ENCODE peak calls at places on chromosome 1, in seven cellular contexts. T is NCI-H2081; L is activated naive CD4-positive, alpha-beta T cell treated with anti-CD3 and anti-CD28 coated beads for 36 hours; B is DND-41; P is RCC 7860; H is nephron progenitor cell; E is stimulated activated CD4-positive, alpha-beta T cell treated with anti-CD3 and anti-CD28 coated beads, Interleukin-2, amount 100 ng/mL, for 24 hours. Y is an unnamed sample.

GRCh38 chr1:44707959-44708831 is 22.8 kb downstream of the RNU5D-1 start:
- DNase-seq in T (no peak), L (peak), B (peak), P (no peak), H (no peak), E (peak), Y (no peak)

GRCh38 chr1:176515310-176515709 is 52.3 kb downstream of the PAPPA2 start:
- DNase-seq in T (peak), L (no peak), B (no peak), P (peak), H (no peak), E (no peak), Y (peak)

GRCh38 chr1:11719313-11720032 is 16.5 kb upstream of the AGTRAP start:
- DNase-seq in T (peak), L (peak), B (peak), P (peak), H (peak), E (peak), Y (peak)

GRCh38 chr1:229717774-229718173 is 91.7 kb downstream of the URB2 start:
- DNase-seq in T (peak), L (no peak), B (no peak), P (no peak), H (no peak), E (no peak), Y (no peak)

GRCh38 chr1:41325801-41326200 is 35.4 kb upstream of the FOXO6 start:
- DNase-seq in T (no peak), L (no peak), B (no peak), P (peak), H (no peak), E (no peak), Y (no peak)

GRCh38 chr1:152186556-152187285 is 27.7 kb upstream of the RPTN start:
- DNase-seq in T (no peak), L (no peak), B (no peak), P (peak), H (no peak), E (no peak), Y (no peak)

GRCh38 chr1:39268112-39268581 is 63.7 kb downstream of the MACF1 start:
- DNase-seq in T (peak), L (peak), B (no peak), P (no peak), H (peak), E (no peak), Y (peak)

GRCh38 chr1:246343937-246344336 is 163.1 kb downstream of the SMYD3 start:
- DNase-seq in T (no peak), L (no peak), B (no peak), P (no peak), H (no peak), E (no peak), Y (no peak)

GRCh38 chr1:1630965-1631792 is 794 bp upstream of the MMP23B start:
- DNase-seq in T (no peak), L (no peak), B (no peak), P (no peak), H (peak), E (no peak), Y (no peak)

GRCh38 chr1:31393463-31393862 is 19.6 kb upstream of the SERINC2 start:
- DNase-seq in T (no peak), L (no peak), B (no peak), P (no peak), H (no peak), E (no peak), Y (no peak)

GRCh38 chr1:8077602-8078001 is 51.5 kb upstream of the ERRFI1 start:
- DNase-seq in T (no peak), L (no peak), B (no peak), P (peak), H (no peak), E (no peak), Y (no peak)

Y was measured in NCI-H1105.